ENCODE peak calls at places on chromosomes 4 and X, in five cellular contexts. W, O, D, J and F are unnamed samples.

GRCh38 chrX:77493677-77494553 is 46.7 kb downstream of the FGF16 start:
- DNase-seq in W (no peak), O (no peak), D (peak), J (peak), F (no peak)

GRCh38 chr4:85028910-85029309 is 62.4 kb upstream of the WDFY3 start:
- DNase-seq in W (no peak), O (no peak), D (peak), J (no peak), F (no peak)

GRCh38 chr4:128660361-128660964 is 149.0 kb upstream of the JADE1 start:
- DNase-seq in W (no peak), O (peak), D (peak), J (no peak), F (no peak)

GRCh38 chrX:51641421-51642021 is 22.8 kb upstream of the CENPVL3 start:
- DNase-seq in W (no peak), O (no peak), D (peak), J (no peak), F (no peak)

GRCh38 chrX:1442016-1442665 is 10.6 kb downstream of the ASMTL start:
- DNase-seq in W (no peak), O (no peak), D (no peak), J (no peak), F (no peak)

GRCh38 chrX:153882086-153882498 is 3.9 kb downstream of the L1CAM start:
- DNase-seq in W (no peak), O (no peak), D (no peak), J (no peak), F (no peak)

GRCh38 chrX:115561605-115562491 is 874 bp downstream of the PLS3 start:
- DNase-seq in W (no peak), O (peak), D (peak), J (peak), F (peak)

GRCh38 chr4:86818211-86818610 is 31.0 kb downstream of the SLC10A6 start:
- DNase-seq in W (no peak), O (no peak), D (no peak), J (no peak), F (no peak)

GRCh38 chr4:40915318-40916217 is 165.8 kb downstream of the NSUN7 start:
- DNase-seq in W (no peak), O (no peak), D (no peak), J (no peak), F (no peak)

GRCh38 chrX:56248492-56248891 is 16.3 kb downstream of the KLF8 start:
- DNase-seq in W (no peak), O (peak), D (peak), J (peak), F (no peak)

GRCh38 chrX:30935985-30936384 is 46.9 kb upstream of the TAB3 start:
- DNase-seq in W (no peak), O (no peak), D (peak), J (no peak), F (no peak)
- TF ChIP-seq CTCF in W (no peak), O (no peak), D (peak), J (peak), F (no peak)

GRCh38 chr4:173990126-173990878 is 293.2 kb downstream of the FBXO8 start:
- DNase-seq in W (no peak), O (no peak), D (peak), J (no peak), F (no peak)
- TF ChIP-seq CTCF in W (peak), O (peak), D (peak), J (peak), F (peak)

DNA sequence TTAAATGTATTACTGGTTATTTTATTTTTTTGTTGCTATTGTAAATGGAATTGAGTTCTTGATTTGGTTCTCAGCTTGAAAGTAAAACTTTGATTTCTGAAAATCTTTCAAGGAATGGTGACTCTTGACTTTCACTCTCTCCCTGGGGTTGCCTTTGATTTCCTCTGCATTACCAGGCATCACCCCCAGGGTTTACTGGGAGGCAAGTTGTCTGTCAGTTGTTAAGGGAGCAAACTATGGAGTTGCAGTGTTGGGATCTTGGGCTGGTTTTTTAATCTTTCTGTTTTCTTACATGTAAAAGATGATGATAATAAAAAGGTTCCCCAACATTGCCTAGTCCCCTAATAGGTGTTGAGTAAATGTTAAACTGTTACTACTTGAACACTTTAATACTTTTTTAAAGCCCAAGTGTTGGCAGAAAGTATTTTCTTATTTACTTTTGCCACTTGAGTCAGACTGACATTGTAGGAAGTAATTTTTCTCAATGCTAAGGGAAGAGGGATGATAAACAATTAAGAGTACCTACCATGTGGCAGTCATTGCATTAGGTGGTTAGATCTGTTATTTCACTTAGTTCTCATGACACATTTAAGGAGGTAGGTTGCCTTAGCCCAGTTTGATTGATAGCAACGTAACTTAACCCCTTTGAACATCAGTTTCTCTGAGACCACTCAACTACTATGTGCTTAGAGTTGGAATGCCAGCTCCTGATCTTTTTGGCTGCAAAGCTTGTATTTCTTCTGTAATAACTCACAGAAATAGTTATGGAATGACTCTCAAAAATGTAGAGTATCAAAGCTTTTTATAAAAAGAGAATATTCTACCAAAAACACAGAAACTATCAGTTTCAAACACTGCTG is 67.1 kb downstream of the DCLK2 start:
- DNase-seq in W (no peak), O (no peak), D (no peak), J (no peak), F (no peak)
- TF ChIP-seq CTCF in W (no peak), O (no peak), D (no peak), J (peak), F (no peak)

GRCh38 chrX:119692241-119693031 is 532 bp downstream of the SEPTIN6 start:
- DNase-seq in W (no peak), O (no peak), D (peak), J (peak), F (no peak)
- TF ChIP-seq CTCF in W (no peak), O (no peak), D (no peak), J (peak), F (no peak)

GRCh38 chr4:153126137-153126536 is 78.1 kb upstream of the TRIM2 start:
- DNase-seq in W (no peak), O (no peak), D (peak), J (no peak), F (no peak)

GRCh38 chr4:153137168-153137567 is 67.1 kb upstream of the TRIM2 start:
- DNase-seq in W (no peak), O (peak), D (peak), J (no peak), F (no peak)

GRCh38 chr4:153127773-153128494 is 76.3 kb upstream of the TRIM2 start:
- DNase-seq in W (peak), O (peak), D (peak), J (peak), F (peak)

GRCh38 chr4:153131478-153132069 is 72.7 kb upstream of the TRIM2 start:
- DNase-seq in W (no peak), O (no peak), D (no peak), J (no peak), F (no peak)
- TF ChIP-seq CTCF in W (no peak), O (no peak), D (peak), J (peak), F (no peak)

GRCh38 chrX:148556498-148556897 is 56.1 kb downstream of the AFF2 start:
- DNase-seq in W (no peak), O (no peak), D (no peak), J (no peak), F (no peak)

GRCh38 chrX:148555101-148555500 is 54.7 kb downstream of the AFF2 start:
- DNase-seq in W (no peak), O (no peak), D (no peak), J (no peak), F (no peak)

GRCh38 chrX:148552775-148553174 is 52.4 kb downstream of the AFF2 start:
- DNase-seq in W (no peak), O (no peak), D (no peak), J (no peak), F (no peak)
- TF ChIP-seq CTCF in W (no peak), O (no peak), D (peak), J (peak), F (no peak)